ENCODE peak calls at places on chromosomes 12 and 14, in five cellular contexts. One of them, this sample, is unnamed.

GRCh38 chr12:41202051-41202450 is 13.9 kb downstream of the PDZRN4 start:
- DNase-seq in H1: no peak
- DNase-seq in neuronal stem cell: no peak
- DNase-seq in mesenchymal stem cell: no peak
- DNase-seq in trophoblast cell: no peak
- DNase-seq in this sample: no peak

GRCh38 chr14:91062600-91062999 is 2.2 kb upstream of the RPS6KA5 start:
- DNase-seq in H1: no peak
- DNase-seq in neuronal stem cell: no peak
- DNase-seq in mesenchymal stem cell: no peak
- DNase-seq in trophoblast cell: no peak
- DNase-seq in this sample: no peak

GRCh38 chr14:93073366-93073722 is 42.4 kb downstream of the ITPK1 start:
- DNase-seq in H1: no peak
- DNase-seq in neuronal stem cell: no peak
- DNase-seq in mesenchymal stem cell: no peak
- DNase-seq in trophoblast cell: no peak
- DNase-seq in this sample: no peak

GRCh38 chr12:15322164-15323054 is at the start of gene PTPRO:
- DNase-seq in H1: peak; percentile 23
- DNase-seq in neuronal stem cell: peak; percentile 59
- DNase-seq in mesenchymal stem cell: no peak
- DNase-seq in trophoblast cell: no peak
- DNase-seq in this sample: peak; percentile 84

GRCh38 chr12:24681570-24681969 is 267.3 kb downstream of the BCAT1 start:
- DNase-seq in H1: no peak
- DNase-seq in neuronal stem cell: peak; percentile 11
- DNase-seq in mesenchymal stem cell: no peak
- DNase-seq in trophoblast cell: no peak
- DNase-seq in this sample: no peak

GRCh38 chr14:79702197-79702596 is 509.1 kb downstream of the DIO2 start:
- DNase-seq in H1: no peak
- DNase-seq in neuronal stem cell: no peak
- DNase-seq in mesenchymal stem cell: no peak
- DNase-seq in trophoblast cell: no peak
- DNase-seq in this sample: no peak

GRCh38 chr14:95040723-95041476 is 116.4 kb downstream of the DICER1 start:
- DNase-seq in H1: no peak
- DNase-seq in neuronal stem cell: no peak
- DNase-seq in mesenchymal stem cell: peak; percentile 38
- DNase-seq in trophoblast cell: no peak
- DNase-seq in this sample: peak; percentile 14

GRCh38 chr12:56358836-56359532 is 923 bp downstream of the STAT2 start:
- DNase-seq in H1: no peak
- DNase-seq in neuronal stem cell: no peak
- DNase-seq in mesenchymal stem cell: peak; percentile 93
- DNase-seq in trophoblast cell: no peak
- DNase-seq in this sample: no peak

DNA sequence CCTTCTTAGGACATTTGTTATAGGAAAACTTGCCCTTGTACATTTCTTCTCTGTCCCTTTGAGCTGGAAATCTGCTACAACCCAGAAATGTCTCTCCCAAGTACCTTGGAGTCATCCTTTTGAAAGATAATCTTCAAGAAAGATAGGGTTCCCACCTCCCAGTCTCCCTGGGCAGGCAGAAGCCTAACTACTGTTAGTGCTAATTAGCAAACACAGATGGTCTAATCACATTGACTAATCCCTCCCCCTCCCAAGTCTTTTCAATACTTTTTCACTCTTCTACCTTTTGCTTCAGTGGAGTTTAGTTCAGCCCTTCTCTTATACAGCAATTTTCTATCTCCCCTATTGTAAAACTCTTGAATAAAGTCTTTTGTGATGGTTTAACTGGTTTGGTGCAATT is 129.8 kb upstream of the PPFIA2 start:
- DNase-seq in H1: no peak
- DNase-seq in neuronal stem cell: peak; percentile 5
- DNase-seq in mesenchymal stem cell: no peak
- DNase-seq in trophoblast cell: no peak
- DNase-seq in this sample: no peak
- H2BK12ac ChIP-seq in H1: no peak overlapping the region
- H2BK12ac ChIP-seq in neuronal stem cell: no peak overlapping the region
- H2BK12ac ChIP-seq in mesenchymal stem cell: no peak overlapping the region
- H2BK12ac ChIP-seq in trophoblast cell: no peak overlapping the region
- H2BK12ac ChIP-seq in this sample: no peak overlapping the region

DNA sequence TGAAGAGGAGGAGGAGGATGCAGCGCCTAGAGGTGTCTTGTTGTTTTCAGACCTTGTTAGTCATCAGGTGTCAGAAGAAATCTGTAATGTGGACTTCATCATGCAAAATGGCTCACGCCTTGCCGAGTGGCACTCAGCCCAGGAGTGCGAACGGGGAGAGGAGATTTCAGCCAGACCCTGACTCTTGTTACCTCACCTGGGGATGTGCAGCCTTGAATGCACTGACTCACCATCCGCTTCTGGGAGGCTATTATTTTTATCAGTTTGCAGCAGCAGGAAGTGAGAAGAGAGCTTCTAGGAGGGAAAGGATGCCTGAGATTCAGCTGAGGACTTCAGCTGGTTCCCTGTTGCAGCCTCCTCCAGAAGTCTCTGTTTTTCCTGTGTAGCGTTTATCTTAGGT is 48.1 kb upstream of the PLXNC1 start:
- DNase-seq in H1: no peak
- DNase-seq in neuronal stem cell: no peak
- DNase-seq in mesenchymal stem cell: no peak
- DNase-seq in trophoblast cell: peak; percentile 41
- DNase-seq in this sample: no peak
- H3K27ac ChIP-seq in H1: no peak overlapping the region
- H3K27ac ChIP-seq in neuronal stem cell: no peak overlapping the region
- H3K27ac ChIP-seq in mesenchymal stem cell: peak overlapping the region; percentile 15
- H3K27ac ChIP-seq in trophoblast cell: no peak overlapping the region
- H3K27ac ChIP-seq in this sample: no peak overlapping the region

DNA sequence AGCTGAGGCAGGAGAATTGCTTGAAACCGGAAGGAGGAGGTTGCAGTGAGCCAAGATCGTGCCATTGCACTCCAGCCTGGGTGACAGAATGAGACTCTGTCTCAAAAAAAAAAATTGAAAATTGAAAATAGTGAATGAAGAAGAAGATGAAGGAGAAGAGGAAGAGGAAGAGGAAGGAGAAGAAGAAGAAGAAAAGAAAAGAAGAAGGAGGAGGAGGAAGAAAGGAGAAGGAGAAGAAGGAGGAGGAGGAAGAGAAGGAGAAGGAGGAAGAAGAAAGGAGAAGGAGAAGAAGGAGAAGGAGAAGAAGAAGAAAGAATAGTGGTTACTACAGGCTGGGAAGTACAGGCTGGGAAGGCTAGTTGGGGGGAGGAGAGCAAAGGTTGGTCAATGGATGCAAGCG is 124.3 kb upstream of the CPSF6 start:
- DNase-seq in H1: no peak
- DNase-seq in neuronal stem cell: no peak
- DNase-seq in mesenchymal stem cell: no peak
- DNase-seq in trophoblast cell: no peak
- DNase-seq in this sample: no peak
- H2BK12ac ChIP-seq in H1: no peak overlapping the region
- H2BK12ac ChIP-seq in neuronal stem cell: no peak overlapping the region
- H2BK12ac ChIP-seq in mesenchymal stem cell: no peak overlapping the region
- H2BK12ac ChIP-seq in trophoblast cell: no peak overlapping the region
- H2BK12ac ChIP-seq in this sample: no peak overlapping the region

GRCh38 chr12:63844391-63845341 is at the start of gene SRGAP1:
- DNase-seq in H1: no peak
- DNase-seq in neuronal stem cell: peak; percentile 51
- DNase-seq in mesenchymal stem cell: peak; percentile 81
- DNase-seq in trophoblast cell: peak; percentile 36
- DNase-seq in this sample: peak; percentile 53

GRCh38 chr12:63843613-63844390 is 698 bp upstream of the SRGAP1 start:
- DNase-seq in H1: peak; percentile 90
- DNase-seq in neuronal stem cell: peak; percentile 92
- DNase-seq in mesenchymal stem cell: peak; percentile 94
- DNase-seq in trophoblast cell: peak; percentile 93
- DNase-seq in this sample: peak; percentile 96

GRCh38 chr12:63848450-63848849 is 4.0 kb downstream of the SRGAP1 start:
- DNase-seq in H1: no peak
- DNase-seq in neuronal stem cell: no peak
- DNase-seq in mesenchymal stem cell: no peak
- DNase-seq in trophoblast cell: no peak
- DNase-seq in this sample: no peak

GRCh38 chr12:63845726-63846125 is 1.2 kb downstream of the SRGAP1 start:
- DNase-seq in H1: no peak
- DNase-seq in neuronal stem cell: no peak
- DNase-seq in mesenchymal stem cell: peak; percentile 54
- DNase-seq in trophoblast cell: no peak
- DNase-seq in this sample: no peak

GRCh38 chr12:63846249-63846967 is 1.9 kb downstream of the SRGAP1 start:
- DNase-seq in H1: no peak
- DNase-seq in neuronal stem cell: no peak
- DNase-seq in mesenchymal stem cell: no peak
- DNase-seq in trophoblast cell: no peak
- DNase-seq in this sample: no peak
- H3K27ac ChIP-seq in H1: no peak overlapping the region
- H3K27ac ChIP-seq in neuronal stem cell: no peak overlapping the region
- H3K27ac ChIP-seq in mesenchymal stem cell: peak overlapping the region; percentile 31
- H3K27ac ChIP-seq in trophoblast cell: no peak overlapping the region
- H3K27ac ChIP-seq in this sample: no peak overlapping the region

GRCh38 chr14:44040561-44040960 is 466.5 kb downstream of the FSCB start:
- DNase-seq in H1: no peak
- DNase-seq in neuronal stem cell: no peak
- DNase-seq in mesenchymal stem cell: no peak
- DNase-seq in trophoblast cell: no peak
- DNase-seq in this sample: no peak
- H2BK12ac ChIP-seq in H1: no peak overlapping the region
- H2BK12ac ChIP-seq in neuronal stem cell: no peak overlapping the region
- H2BK12ac ChIP-seq in mesenchymal stem cell: no peak overlapping the region
- H2BK12ac ChIP-seq in trophoblast cell: no peak overlapping the region
- H2BK12ac ChIP-seq in this sample: no peak overlapping the region

GRCh38 chr12:639988-640387 is 23.3 kb downstream of the NINJ2 start:
- DNase-seq in H1: no peak
- DNase-seq in neuronal stem cell: no peak
- DNase-seq in mesenchymal stem cell: no peak
- DNase-seq in trophoblast cell: no peak
- DNase-seq in this sample: no peak
- H3K27ac ChIP-seq in H1: no peak overlapping the region
- H3K27ac ChIP-seq in neuronal stem cell: no peak overlapping the region
- H3K27ac ChIP-seq in mesenchymal stem cell: no peak overlapping the region
- H3K27ac ChIP-seq in trophoblast cell: no peak overlapping the region
- H3K27ac ChIP-seq in this sample: no peak overlapping the region

GRCh38 chr14:64229489-64229888 is 64.7 kb downstream of the ESR2 start:
- DNase-seq in H1: no peak
- DNase-seq in neuronal stem cell: no peak
- DNase-seq in mesenchymal stem cell: no peak
- DNase-seq in trophoblast cell: no peak
- DNase-seq in this sample: no peak
- H2BK12ac ChIP-seq in H1: no peak overlapping the region
- H2BK12ac ChIP-seq in neuronal stem cell: no peak overlapping the region
- H2BK12ac ChIP-seq in mesenchymal stem cell: no peak overlapping the region
- H2BK12ac ChIP-seq in trophoblast cell: no peak overlapping the region
- H2BK12ac ChIP-seq in this sample: no peak overlapping the region

GRCh38 chr14:102982852-102983470 is 60.5 kb downstream of the AMN start:
- DNase-seq in H1: no peak
- DNase-seq in neuronal stem cell: no peak
- DNase-seq in mesenchymal stem cell: no peak
- DNase-seq in trophoblast cell: no peak
- DNase-seq in this sample: no peak
- H3K27ac ChIP-seq in H1: no peak overlapping the region
- H3K27ac ChIP-seq in neuronal stem cell: no peak overlapping the region
- H3K27ac ChIP-seq in mesenchymal stem cell: no peak overlapping the region
- H3K27ac ChIP-seq in trophoblast cell: no peak overlapping the region
- H3K27ac ChIP-seq in this sample: no peak overlapping the region

DNA sequence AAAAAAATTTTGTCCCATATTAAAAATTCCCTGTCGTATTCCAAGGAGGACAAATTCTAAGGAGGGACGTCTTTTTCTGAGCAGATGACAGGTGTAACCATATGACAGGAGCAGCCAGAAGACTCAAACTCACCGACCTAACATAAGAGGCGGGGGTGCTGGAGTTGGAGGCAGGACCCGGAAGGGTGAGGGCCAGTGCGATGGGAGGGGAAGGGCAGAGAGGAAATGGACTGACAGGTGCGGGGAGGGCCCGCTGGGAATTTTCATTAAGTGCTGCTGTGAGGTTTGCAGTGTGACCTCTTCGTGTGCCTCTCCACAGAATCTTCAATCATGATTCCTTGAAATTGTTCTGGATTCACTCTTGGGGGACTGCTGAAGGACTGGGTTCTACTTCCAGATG is 189.4 kb downstream of the NTF3 start:
- DNase-seq in H1: no peak
- DNase-seq in neuronal stem cell: no peak
- DNase-seq in mesenchymal stem cell: no peak
- DNase-seq in trophoblast cell: no peak
- DNase-seq in this sample: peak; percentile 36
- H2BK12ac ChIP-seq in H1: no peak overlapping the region
- H2BK12ac ChIP-seq in neuronal stem cell: no peak overlapping the region
- H2BK12ac ChIP-seq in mesenchymal stem cell: no peak overlapping the region
- H2BK12ac ChIP-seq in trophoblast cell: no peak overlapping the region
- H2BK12ac ChIP-seq in this sample: no peak overlapping the region

GRCh38 chr14:66982247-66982646 is 207.0 kb upstream of the GARIN2 start:
- DNase-seq in H1: no peak
- DNase-seq in neuronal stem cell: no peak
- DNase-seq in mesenchymal stem cell: no peak
- DNase-seq in trophoblast cell: no peak
- DNase-seq in this sample: no peak
- H3K27ac ChIP-seq in H1: no peak overlapping the region
- H3K27ac ChIP-seq in neuronal stem cell: no peak overlapping the region
- H3K27ac ChIP-seq in mesenchymal stem cell: no peak overlapping the region
- H3K27ac ChIP-seq in trophoblast cell: no peak overlapping the region
- H3K27ac ChIP-seq in this sample: no peak overlapping the region